ENCODE peak calls at places on chromosomes 4 and X, in ten cellular contexts. One of them, this sample, is unnamed.

GRCh38 chr4:11931266-11931665 is 502.6 kb upstream of the HS3ST1 start:
- DNase-seq in B cell: no peak
- DNase-seq in right atrium auricular region: no peak
- DNase-seq in A549: no peak
- DNase-seq in tibial nerve: no peak
- DNase-seq in activated B cell treated with CpG ODN at 0.5 μM for 24 hours: no peak
- DNase-seq in NB4: no peak
- DNase-seq in dorsolateral prefrontal cortex: no peak
- DNase-seq in AG09319: no peak
- DNase-seq in endothelial cell: no peak
- DNase-seq in this sample: no peak

GRCh38 chrX:49058794-49059193 is at the start of gene CCDC120:
- DNase-seq in NB4: no peak
- DNase-seq in dorsolateral prefrontal cortex: no peak
- DNase-seq in B cell: no peak
- DNase-seq in AG09319: no peak
- DNase-seq in A549: no peak
- DNase-seq in endothelial cell: no peak
- DNase-seq in right atrium auricular region: no peak
- DNase-seq in tibial nerve: no peak
- DNase-seq in activated B cell treated with CpG ODN at 0.5 μM for 24 hours: no peak
- DNase-seq in this sample: no peak

GRCh38 chr4:38008493-38009120 is 48.4 kb downstream of the PTTG2 start:
- DNase-seq in activated B cell treated with CpG ODN at 0.5 μM for 24 hours: no peak
- DNase-seq in right atrium auricular region: no peak
- DNase-seq in NB4: no peak
- DNase-seq in A549: no peak
- DNase-seq in endothelial cell: no peak
- DNase-seq in AG09319: no peak
- DNase-seq in B cell: no peak
- DNase-seq in dorsolateral prefrontal cortex: no peak
- DNase-seq in tibial nerve: no peak
- DNase-seq in this sample: no peak

GRCh38 chr4:165297626-165298025 is 29.8 kb upstream of the MSMO1 start:
- DNase-seq in endothelial cell: no peak
- DNase-seq in NB4: no peak
- DNase-seq in activated B cell treated with CpG ODN at 0.5 μM for 24 hours: no peak
- DNase-seq in A549: no peak
- DNase-seq in B cell: no peak
- DNase-seq in AG09319: no peak
- DNase-seq in right atrium auricular region: no peak
- DNase-seq in tibial nerve: no peak
- DNase-seq in dorsolateral prefrontal cortex: no peak
- DNase-seq in this sample: no peak

GRCh38 chr4:68267433-68267944 is 22.0 kb upstream of the TMPRSS11B start:
- DNase-seq in AG09319: no peak
- DNase-seq in NB4: no peak
- DNase-seq in B cell: no peak
- DNase-seq in A549: peak
- DNase-seq in dorsolateral prefrontal cortex: no peak
- DNase-seq in endothelial cell: no peak
- DNase-seq in right atrium auricular region: no peak
- DNase-seq in tibial nerve: no peak
- DNase-seq in activated B cell treated with CpG ODN at 0.5 μM for 24 hours: no peak
- DNase-seq in this sample: no peak

GRCh38 chr4:180932365-180933001 is 1310.7 kb upstream of the TENM3 start:
- DNase-seq in endothelial cell: no peak
- DNase-seq in right atrium auricular region: no peak
- DNase-seq in A549: no peak
- DNase-seq in dorsolateral prefrontal cortex: no peak
- DNase-seq in NB4: no peak
- DNase-seq in activated B cell treated with CpG ODN at 0.5 μM for 24 hours: no peak
- DNase-seq in tibial nerve: no peak
- DNase-seq in B cell: no peak
- DNase-seq in AG09319: no peak
- DNase-seq in this sample: no peak

GRCh38 chrX:115561605-115562491 is 874 bp downstream of the PLS3 start:
- DNase-seq in NB4: no peak
- DNase-seq in activated B cell treated with CpG ODN at 0.5 μM for 24 hours: no peak
- DNase-seq in endothelial cell: peak
- DNase-seq in AG09319: no peak
- DNase-seq in dorsolateral prefrontal cortex: peak
- DNase-seq in B cell: no peak
- DNase-seq in tibial nerve: peak
- DNase-seq in right atrium auricular region: no peak
- DNase-seq in A549: peak
- DNase-seq in this sample: no peak

GRCh38 chrX:133415276-133416105 is at the start of gene GPC4:
- DNase-seq in B cell: no peak
- DNase-seq in endothelial cell: peak
- DNase-seq in NB4: no peak
- DNase-seq in A549: peak
- DNase-seq in tibial nerve: peak
- DNase-seq in dorsolateral prefrontal cortex: peak
- DNase-seq in activated B cell treated with CpG ODN at 0.5 μM for 24 hours: no peak
- DNase-seq in right atrium auricular region: no peak
- DNase-seq in AG09319: no peak
- DNase-seq in this sample: peak

GRCh38 chr4:129327637-129328036 is 231.7 kb downstream of the C4orf33 start:
- DNase-seq in dorsolateral prefrontal cortex: no peak
- DNase-seq in tibial nerve: no peak
- DNase-seq in AG09319: no peak
- DNase-seq in right atrium auricular region: no peak
- DNase-seq in B cell: no peak
- DNase-seq in endothelial cell: no peak
- DNase-seq in NB4: peak
- DNase-seq in activated B cell treated with CpG ODN at 0.5 μM for 24 hours: no peak
- DNase-seq in A549: no peak
- DNase-seq in this sample: no peak

GRCh38 chr4:120156115-120156718 is 89.6 kb upstream of the MAD2L1 start:
- DNase-seq in endothelial cell: peak
- DNase-seq in A549: peak
- DNase-seq in tibial nerve: peak
- DNase-seq in right atrium auricular region: no peak
- DNase-seq in AG09319: peak
- DNase-seq in B cell: peak
- DNase-seq in dorsolateral prefrontal cortex: no peak
- DNase-seq in NB4: peak
- DNase-seq in activated B cell treated with CpG ODN at 0.5 μM for 24 hours: no peak
- DNase-seq in this sample: peak

GRCh38 chr4:154399259-154399974 is 92.2 kb downstream of the DCHS2 start:
- DNase-seq in tibial nerve: no peak
- DNase-seq in activated B cell treated with CpG ODN at 0.5 μM for 24 hours: no peak
- DNase-seq in NB4: no peak
- DNase-seq in dorsolateral prefrontal cortex: no peak
- DNase-seq in right atrium auricular region: no peak
- DNase-seq in A549: peak
- DNase-seq in B cell: peak
- DNase-seq in AG09319: no peak
- DNase-seq in endothelial cell: no peak
- DNase-seq in this sample: no peak
- TF ChIP-seq CTCF in tibial nerve: peak
- TF ChIP-seq CTCF in activated B cell treated with CpG ODN at 0.5 μM for 24 hours: no peak
- TF ChIP-seq CTCF in NB4: no peak
- TF ChIP-seq CTCF in dorsolateral prefrontal cortex: peak
- TF ChIP-seq CTCF in right atrium auricular region: peak
- TF ChIP-seq CTCF in A549: peak
- TF ChIP-seq CTCF in B cell: no peak
- TF ChIP-seq CTCF in AG09319: peak
- TF ChIP-seq CTCF in endothelial cell: no peak
- TF ChIP-seq CTCF in this sample: no peak

GRCh38 chrX:16683007-16683664 is 29.3 kb downstream of the CTPS2 start:
- DNase-seq in NB4: no peak
- DNase-seq in activated B cell treated with CpG ODN at 0.5 μM for 24 hours: no peak
- DNase-seq in B cell: no peak
- DNase-seq in endothelial cell: no peak
- DNase-seq in A549: no peak
- DNase-seq in dorsolateral prefrontal cortex: no peak
- DNase-seq in right atrium auricular region: no peak
- DNase-seq in tibial nerve: no peak
- DNase-seq in AG09319: no peak
- DNase-seq in this sample: no peak

DNA sequence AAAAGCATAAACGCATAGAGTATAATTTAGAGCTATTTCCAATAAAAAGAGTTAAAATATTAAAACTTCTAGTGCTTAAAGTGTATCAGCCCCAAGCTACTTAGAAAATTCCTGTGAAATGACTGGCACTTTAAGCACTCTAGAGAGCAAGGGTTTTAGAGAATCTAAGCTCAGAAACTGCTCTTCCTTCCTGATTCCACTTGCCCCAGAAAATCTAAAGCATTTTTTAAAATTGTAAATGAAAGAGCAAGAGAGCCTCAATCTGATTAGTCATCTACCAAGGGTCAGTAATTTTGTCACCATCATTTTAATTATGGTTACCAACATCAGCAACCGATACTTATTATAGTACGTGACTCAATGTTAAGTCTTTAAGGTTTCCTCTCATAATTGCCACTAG is 25.0 kb downstream of the CTPS2 start:
- DNase-seq in B cell: no peak
- DNase-seq in AG09319: no peak
- DNase-seq in right atrium auricular region: no peak
- DNase-seq in tibial nerve: no peak
- DNase-seq in NB4: no peak
- DNase-seq in A549: no peak
- DNase-seq in dorsolateral prefrontal cortex: no peak
- DNase-seq in endothelial cell: no peak
- DNase-seq in activated B cell treated with CpG ODN at 0.5 μM for 24 hours: no peak
- DNase-seq in this sample: no peak
- TF ChIP-seq CTCF in B cell: no peak
- TF ChIP-seq CTCF in AG09319: no peak
- TF ChIP-seq CTCF in right atrium auricular region: no peak
- TF ChIP-seq CTCF in tibial nerve: no peak
- TF ChIP-seq CTCF in NB4: no peak
- TF ChIP-seq CTCF in A549: no peak
- TF ChIP-seq CTCF in dorsolateral prefrontal cortex: no peak
- TF ChIP-seq CTCF in endothelial cell: no peak
- TF ChIP-seq CTCF in activated B cell treated with CpG ODN at 0.5 μM for 24 hours: no peak
- TF ChIP-seq CTCF in this sample: no peak

DNA sequence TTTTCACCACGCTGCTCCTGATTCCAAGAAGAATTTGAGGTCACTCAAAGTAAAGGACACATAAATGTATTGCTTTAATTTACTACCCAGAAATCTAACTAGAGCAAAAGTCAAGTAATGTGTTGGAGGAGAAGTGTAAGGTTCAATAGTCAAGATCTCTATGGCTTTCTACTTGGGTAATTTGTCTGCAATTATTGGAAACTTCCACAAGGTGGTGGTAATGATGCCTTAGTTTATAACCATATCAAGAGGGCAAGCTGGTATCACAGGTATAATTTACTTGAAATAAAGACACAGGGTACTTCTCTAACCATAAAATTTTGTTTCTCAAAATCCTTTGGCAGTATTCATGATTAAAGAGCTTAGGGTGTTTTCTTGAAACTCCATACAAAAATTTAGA is 10.2 kb upstream of the GRIA3 start:
- DNase-seq in AG09319: no peak
- DNase-seq in A549: peak
- DNase-seq in activated B cell treated with CpG ODN at 0.5 μM for 24 hours: no peak
- DNase-seq in B cell: no peak
- DNase-seq in right atrium auricular region: no peak
- DNase-seq in endothelial cell: no peak
- DNase-seq in NB4: peak
- DNase-seq in tibial nerve: no peak
- DNase-seq in dorsolateral prefrontal cortex: no peak
- DNase-seq in this sample: no peak
- TF ChIP-seq CTCF in AG09319: no peak
- TF ChIP-seq CTCF in A549: peak
- TF ChIP-seq CTCF in activated B cell treated with CpG ODN at 0.5 μM for 24 hours: no peak
- TF ChIP-seq CTCF in B cell: no peak
- TF ChIP-seq CTCF in right atrium auricular region: no peak
- TF ChIP-seq CTCF in endothelial cell: peak
- TF ChIP-seq CTCF in NB4: peak
- TF ChIP-seq CTCF in tibial nerve: no peak
- TF ChIP-seq CTCF in dorsolateral prefrontal cortex: peak
- TF ChIP-seq CTCF in this sample: no peak

DNA sequence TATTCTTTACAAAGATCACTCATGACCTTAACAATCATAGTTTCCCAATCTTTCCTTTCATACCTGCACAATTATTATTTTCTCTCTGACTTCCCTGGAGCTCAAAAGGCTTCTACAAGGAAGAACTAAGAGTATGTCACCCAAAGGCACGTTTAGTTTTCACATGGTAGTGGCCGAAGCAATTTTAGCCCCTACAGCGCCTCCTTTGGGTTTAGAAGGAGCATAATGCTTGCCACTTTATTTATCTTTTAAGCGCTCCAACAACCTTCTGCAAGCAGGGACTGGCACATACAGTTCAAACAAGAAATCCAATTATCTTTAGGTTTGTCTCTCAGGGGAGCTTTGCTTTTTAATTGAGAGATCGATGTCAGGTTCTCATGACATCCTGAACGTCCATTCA is 42.0 kb upstream of the IGSF1 start:
- DNase-seq in dorsolateral prefrontal cortex: no peak
- DNase-seq in AG09319: no peak
- DNase-seq in B cell: no peak
- DNase-seq in endothelial cell: no peak
- DNase-seq in right atrium auricular region: no peak
- DNase-seq in NB4: peak
- DNase-seq in tibial nerve: no peak
- DNase-seq in activated B cell treated with CpG ODN at 0.5 μM for 24 hours: no peak
- DNase-seq in A549: peak
- DNase-seq in this sample: no peak
- TF ChIP-seq CTCF in dorsolateral prefrontal cortex: no peak
- TF ChIP-seq CTCF in AG09319: no peak
- TF ChIP-seq CTCF in B cell: no peak
- TF ChIP-seq CTCF in endothelial cell: no peak
- TF ChIP-seq CTCF in right atrium auricular region: no peak
- TF ChIP-seq CTCF in NB4: no peak
- TF ChIP-seq CTCF in tibial nerve: no peak
- TF ChIP-seq CTCF in activated B cell treated with CpG ODN at 0.5 μM for 24 hours: no peak
- TF ChIP-seq CTCF in A549: no peak
- TF ChIP-seq CTCF in this sample: no peak

DNA sequence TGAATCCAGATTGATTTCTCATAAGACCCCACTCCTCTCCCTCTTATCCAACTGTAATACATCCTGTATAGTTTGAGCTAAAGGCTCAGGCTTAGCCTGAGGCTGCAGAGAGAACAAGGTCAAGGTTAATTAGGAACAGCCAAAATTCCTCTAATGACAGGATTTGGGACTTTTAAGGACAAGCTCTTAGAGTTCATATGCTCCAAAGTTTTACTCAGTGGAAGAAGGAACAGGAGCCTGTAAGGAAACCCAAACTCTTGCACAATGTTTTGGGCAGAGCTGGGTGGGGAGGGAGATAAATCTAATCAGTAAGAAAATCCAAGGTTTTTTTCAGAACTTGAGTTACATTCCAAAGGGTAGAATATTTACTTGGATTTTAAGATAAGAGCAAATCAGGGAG is 238.8 kb downstream of the QDPR start:
- DNase-seq in AG09319: peak
- DNase-seq in NB4: no peak
- DNase-seq in dorsolateral prefrontal cortex: no peak
- DNase-seq in B cell: no peak
- DNase-seq in tibial nerve: no peak
- DNase-seq in A549: no peak
- DNase-seq in right atrium auricular region: no peak
- DNase-seq in activated B cell treated with CpG ODN at 0.5 μM for 24 hours: no peak
- DNase-seq in endothelial cell: no peak
- DNase-seq in this sample: no peak
- TF ChIP-seq CTCF in AG09319: no peak
- TF ChIP-seq CTCF in NB4: no peak
- TF ChIP-seq CTCF in dorsolateral prefrontal cortex: no peak
- TF ChIP-seq CTCF in B cell: no peak
- TF ChIP-seq CTCF in tibial nerve: no peak
- TF ChIP-seq CTCF in A549: no peak
- TF ChIP-seq CTCF in right atrium auricular region: no peak
- TF ChIP-seq CTCF in activated B cell treated with CpG ODN at 0.5 μM for 24 hours: no peak
- TF ChIP-seq CTCF in endothelial cell: no peak
- TF ChIP-seq CTCF in this sample: no peak

This sample was measured in GM20000.